ENCODE peak calls at places on chromosomes 6 and 20, in five cellular contexts. H is HepG2, W is GM12878, T is K562, J is SK-N-SH. C is an unnamed sample.

GRCh38 chr6:11824986-11825385 is 46.4 kb upstream of the ADTRP start:
- DNase-seq in J (no peak), T (no peak), H (no peak), W (peak; percentile 91), C (no peak)

GRCh38 chr20:58107533-58107932 is 120.9 kb downstream of the ANKRD60 start:
- DNase-seq in W (no peak), T (no peak), H (no peak), J (no peak), C (no peak)

GRCh38 chr20:38447251-38447661 is 12.1 kb upstream of the SNHG17 start:
- DNase-seq in J (peak; percentile 56), H (no peak), W (no peak), T (no peak), C (no peak)

GRCh38 chr6:99254616-99255550 is 94.6 kb downstream of the FAXC start:
- DNase-seq in W (no peak), T (no peak), H (no peak), J (no peak), C (no peak)

GRCh38 chr6:118403036-118403435 is 145.1 kb upstream of the PLN start:
- DNase-seq in J (no peak), W (no peak), T (no peak), H (no peak), C (no peak)

GRCh38 chr6:14757414-14757813 is 488.5 kb upstream of the JARID2 start:
- DNase-seq in W (no peak), H (no peak), T (no peak), J (no peak), C (no peak)

GRCh38 chr6:151155095-151155494 is 84.7 kb upstream of the AKAP12 start:
- DNase-seq in J (no peak), H (no peak), T (no peak), W (no peak), C (no peak)

GRCh38 chr6:24766685-24767462 is 7.9 kb upstream of the GMNN start:
- DNase-seq in H (no peak), T (no peak), W (no peak), J (peak; percentile 36), C (no peak)

GRCh38 chr6:156379946-156380707 is 397.1 kb upstream of the ARID1B start:
- DNase-seq in T (no peak), H (no peak), J (peak; percentile 52), W (no peak), C (no peak)

GRCh38 chr6:127015858-127016257 is 102.6 kb upstream of the RSPO3 start:
- DNase-seq in T (no peak), J (no peak), W (no peak), H (no peak), C (no peak)

GRCh38 chr6:42140756-42141602 is 1.4 kb downstream of the C6orf132 start:
- DNase-seq in T (no peak), J (peak; percentile 84), W (no peak), H (no peak), C (no peak)
- TF ChIP-seq GABPA in T (no peak), J (no peak), W (no peak), H (no peak), C (no peak)

GRCh38 chr20:63653041-63653973 is at the start of gene STMN3:
- DNase-seq in T (peak; percentile 79), J (peak; percentile 89), H (peak; percentile 82), W (no peak), C (peak; percentile 95)
- TF ChIP-seq GABPA in T (peak; percentile 89), J (peak; percentile 32), H (peak; percentile 88), W (no peak), C (no peak)

GRCh38 chr20:35474504-35474903 is 19.1 kb downstream of the CEP250 start:
- DNase-seq in W (no peak), T (no peak), J (no peak), H (peak; percentile 62), C (no peak)

GRCh38 chr20:35473684-35474083 is 18.3 kb downstream of the CEP250 start:
- DNase-seq in T (no peak), J (no peak), W (no peak), H (no peak), C (no peak)

GRCh38 chr20:35476288-35476687 is 20.9 kb downstream of the CEP250 start:
- DNase-seq in J (no peak), W (no peak), H (no peak), T (no peak), C (no peak)

GRCh38 chr20:35479798-35480197 is 24.4 kb downstream of the CEP250 start:
- DNase-seq in J (no peak), H (no peak), T (no peak), W (no peak), C (no peak)

DNA sequence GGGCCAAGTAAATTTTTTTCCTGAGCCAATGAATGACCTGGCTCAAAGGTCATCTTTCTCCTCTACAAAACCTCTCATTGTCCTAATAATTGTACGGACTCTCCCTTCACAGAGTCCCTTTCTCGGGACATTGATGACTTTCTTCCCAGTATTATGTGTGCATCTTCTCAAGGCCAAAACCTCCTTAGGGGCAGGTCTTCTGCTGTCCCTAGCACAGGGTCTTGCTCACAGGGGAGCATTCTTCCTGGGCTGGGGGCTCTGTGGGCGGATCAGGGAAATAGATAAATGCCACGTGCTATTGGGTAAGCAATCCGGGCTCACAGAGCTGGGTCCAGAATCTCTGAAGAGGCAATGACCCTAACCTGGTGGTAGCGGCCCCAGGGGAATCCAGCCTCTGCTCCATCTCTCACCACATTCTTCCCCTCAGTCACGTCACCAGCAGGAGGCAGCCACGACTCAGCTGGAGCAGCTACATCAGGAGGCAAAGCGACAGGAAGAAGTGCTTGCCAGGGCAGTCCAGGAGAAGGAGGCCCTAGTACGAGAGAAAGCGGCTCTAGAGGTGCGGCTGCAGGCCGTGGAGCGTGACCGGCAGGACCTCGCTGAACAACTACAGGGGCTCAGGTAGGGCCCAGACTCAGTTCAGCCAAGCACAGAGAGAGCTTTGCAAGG is 23.5 kb downstream of the CEP250 start:
- DNase-seq in W (no peak), J (no peak), H (peak; percentile 77), T (no peak), C (no peak)
- TF ChIP-seq GABPA in W (no peak), J (no peak), H (no peak), T (no peak), C (no peak)

DNA sequence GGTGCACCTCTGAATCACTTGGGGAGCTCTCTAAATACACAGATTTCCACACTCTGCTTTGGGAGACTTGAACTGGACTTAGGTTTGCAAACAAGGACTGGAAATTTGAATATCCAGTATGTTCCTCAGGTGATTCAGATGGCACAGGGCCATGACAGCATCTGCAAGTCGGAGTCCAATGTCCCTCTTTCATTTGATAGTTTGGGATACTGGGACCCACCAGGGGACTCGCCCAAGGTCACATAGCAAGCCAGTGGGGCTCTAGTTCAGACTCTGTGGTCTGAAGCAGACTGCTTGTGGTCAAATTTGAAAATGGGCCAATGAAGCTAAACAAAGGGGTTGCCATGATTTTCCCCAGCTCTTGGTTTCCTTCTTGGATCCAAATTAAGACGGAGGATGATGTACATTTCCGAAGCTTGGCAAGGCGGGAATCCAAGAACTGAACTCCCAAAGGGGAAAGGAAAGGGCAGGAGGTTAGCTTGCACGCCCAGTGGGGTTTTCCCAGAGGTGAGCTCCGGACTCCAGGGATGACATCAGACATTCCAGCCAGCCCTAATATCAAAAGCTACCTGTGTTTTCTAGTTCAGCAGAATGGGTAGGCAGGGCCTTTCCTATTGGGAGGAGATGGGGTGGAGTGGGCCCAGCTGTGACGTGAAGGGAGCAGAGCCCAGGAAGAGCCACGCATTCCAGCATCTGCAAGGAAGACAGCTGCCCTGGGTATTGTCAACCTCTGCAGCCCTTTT is 3.4 kb upstream of the SYS1 start:
- DNase-seq in H (peak; percentile 82), J (no peak), T (no peak), W (no peak), C (no peak)
- TF ChIP-seq GABPA in H (no peak), J (no peak), T (no peak), W (no peak), C (no peak)

GRCh38 chr6:128347123-128347522 is 173.3 kb downstream of the PTPRK start:
- DNase-seq in W (no peak), T (no peak), H (no peak), J (no peak), C (no peak)
- TF ChIP-seq GABPA in W (no peak), T (no peak), H (no peak), J (no peak), C (no peak)

DNA sequence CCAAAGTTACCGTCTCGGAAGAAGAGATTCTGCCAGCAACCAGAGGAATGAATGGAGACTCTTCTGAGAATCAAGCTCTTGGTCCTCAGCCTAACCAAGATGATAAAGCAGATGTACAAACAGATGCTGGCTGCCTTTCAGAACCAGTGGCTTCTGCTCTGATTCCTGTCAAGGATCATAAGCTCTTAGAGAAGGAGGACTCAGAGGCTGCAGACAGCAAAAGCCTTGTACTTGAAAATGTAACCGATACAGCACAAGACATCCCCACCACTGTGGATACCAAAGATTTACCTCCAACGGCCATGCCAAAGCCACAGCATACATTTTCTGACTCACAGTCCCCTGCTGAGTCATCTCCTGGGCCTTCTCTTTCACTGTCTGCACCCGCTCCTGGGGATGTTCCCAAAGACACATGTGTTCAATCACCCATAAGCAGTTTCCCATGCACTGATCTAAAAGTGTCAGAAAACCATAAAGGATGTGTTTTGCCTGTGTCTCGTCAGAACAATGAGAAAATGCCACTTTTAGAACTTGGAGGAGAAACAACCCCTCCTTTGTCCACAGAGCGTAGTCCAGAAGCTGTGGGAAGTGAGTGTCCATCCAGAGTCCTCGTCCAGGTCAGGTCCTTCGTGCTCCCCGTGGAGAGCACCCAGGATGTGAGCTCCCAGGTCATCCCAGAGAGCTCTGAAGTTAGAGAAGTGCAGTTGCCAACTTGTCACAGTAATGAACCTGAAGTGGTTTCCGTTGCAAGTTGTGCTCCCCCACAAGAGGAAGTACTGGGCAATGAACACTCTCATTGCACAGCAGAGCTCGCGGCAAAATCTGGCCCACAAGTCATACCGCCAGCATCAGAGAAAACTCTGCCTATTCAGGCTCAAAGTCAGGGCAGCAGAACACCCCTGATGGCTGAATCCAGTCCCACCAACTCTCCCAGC is 109.6 kb downstream of the RTN4IP1 start:
- DNase-seq in T (peak; percentile 33), H (no peak), W (peak; percentile 89), J (no peak), C (no peak)
- TF ChIP-seq GABPA in T (no peak), H (no peak), W (peak; percentile 24), J (peak; percentile 3), C (no peak)

C was measured in H1.